ENCODE peak calls at places on chromosomes 1 and 21, in nine cellular contexts. S is heart left ventricle, T is NCI-H187 treated with DMSO at 0.1 percent for 48 hours, W is GM12865, L is ELR, P is pulmonary artery endothelial cell, A is GM19239, H is neural crest cell, M is dorsolateral prefrontal cortex. O is an unnamed sample.

GRCh38 chr1:247118946-247119446 is 14.8 kb upstream of the ZNF669 start:
- DNase-seq in S (no peak), T (no peak), W (peak; percentile 31), L (peak; percentile 48), P (no peak), A (no peak), H (no peak), M (no peak), O (no peak)

GRCh38 chr1:76868154-76868882 is 1.0 kb downstream of the ST6GALNAC5 start:
- DNase-seq in S (no peak), T (no peak), W (no peak), L (peak; percentile 55), P (peak; percentile 2), A (no peak), H (peak; percentile 58), M (peak; percentile 70), O (no peak)

GRCh38 chr1:183889095-183889494 is 84.2 kb downstream of the RGL1 start:
- DNase-seq in S (no peak), T (no peak), W (no peak), L (no peak), P (no peak), A (no peak), H (no peak), M (no peak), O (peak; percentile 52)

GRCh38 chr1:30589083-30589482 is 134.3 kb downstream of the MATN1 start:
- DNase-seq in S (no peak), T (no peak), W (no peak), L (no peak), P (no peak), A (no peak), H (no peak), M (no peak), O (no peak)

GRCh38 chr21:43322805-43323204 is 104.1 kb downstream of the SIK1 start:
- DNase-seq in S (no peak), T (no peak), W (no peak), L (peak; percentile 15), P (no peak), A (no peak), H (no peak), M (no peak), O (no peak)

GRCh38 chr1:203888807-203889251 is 27.4 kb downstream of the SNRPE start:
- DNase-seq in S (no peak), T (no peak), W (no peak), L (peak; percentile 94), P (peak; percentile 80), A (no peak), H (no peak), M (no peak), O (peak; percentile 89)

GRCh38 chr1:201405484-201405831 is 6.3 kb upstream of the LAD1 start:
- DNase-seq in S (no peak), T (no peak), W (peak; percentile 70), L (no peak), P (no peak), A (no peak), H (no peak), M (no peak), O (no peak)

GRCh38 chr1:232291681-232292080 is 338.3 kb downstream of the SIPA1L2 start:
- DNase-seq in S (no peak), T (no peak), W (no peak), L (no peak), P (peak; percentile 13), A (no peak), H (no peak), M (no peak), O (peak; percentile 45)

GRCh38 chr21:36654796-36655325 is 44.1 kb upstream of the SIM2 start:
- DNase-seq in S (no peak), T (no peak), W (no peak), L (no peak), P (no peak), A (no peak), H (no peak), M (no peak), O (no peak)

GRCh38 chr1:69858534-69858933 is 290.8 kb downstream of the LRRC7 start:
- DNase-seq in S (no peak), T (no peak), W (no peak), L (peak; percentile 61), P (no peak), A (no peak), H (no peak), M (no peak), O (peak; percentile 14)

GRCh38 chr21:15076730-15077129 is 11.9 kb upstream of the NRIP1 start:
- DNase-seq in S (no peak), T (no peak), W (no peak), L (no peak), P (no peak), A (no peak), H (no peak), M (no peak), O (no peak)

GRCh38 chr1:170692866-170693575 is 29.1 kb downstream of the PRRX1 start:
- DNase-seq in S (no peak), T (no peak), W (no peak), L (peak; percentile 65), P (peak; percentile 41), A (no peak), H (no peak), M (no peak), O (peak; percentile 52)

GRCh38 chr21:28805885-28806284 is 186.8 kb downstream of the LTN1 start:
- DNase-seq in S (no peak), T (no peak), W (no peak), L (peak; percentile 55), P (no peak), A (no peak), H (no peak), M (no peak), O (peak; percentile 5)

GRCh38 chr1:10107985-10108663 is 75.4 kb downstream of the UBE4B start:
- DNase-seq in S (no peak), T (no peak), W (no peak), L (peak; percentile 85), P (peak; percentile 75), A (no peak), H (no peak), M (no peak), O (peak; percentile 86)

GRCh38 chr1:28871631-28872401 is 42.6 kb upstream of the EPB41 start:
- DNase-seq in S (no peak), T (no peak), W (no peak), L (no peak), P (no peak), A (no peak), H (no peak), M (no peak), O (no peak)

GRCh38 chr1:9181176-9181906 is 52.4 kb upstream of the GPR157 start:
- DNase-seq in S (peak; percentile 76), T (no peak), W (peak; percentile 83), L (peak; percentile 59), P (no peak), A (peak; percentile 82), H (peak; percentile 86), M (no peak), O (peak; percentile 75)

GRCh38 chr1:228271701-228272251 is 63.9 kb downstream of the OBSCN start:
- DNase-seq in S (peak; percentile 2), T (no peak), W (no peak), L (no peak), P (no peak), A (no peak), H (no peak), M (no peak), O (no peak)